ENCODE peak calls at places on chromosomes 5 and 9, in five cellular contexts. One of them, this sample, is unnamed. For H3K9me3 and H3K4me1, the result is how much of the 10 kb centered on the place peaks cover.

GRCh38 chr5:109196486-109196885 is 213.3 kb downstream of the PJA2 start:
- DNase-seq in aorta: no peak
- DNase-seq in left lung: no peak
- DNase-seq in fibroblast of lung: no peak
- DNase-seq in naive thymus-derived CD4-positive, alpha-beta T cell: no peak
- DNase-seq in this sample: no peak

GRCh38 chr5:36090033-36090432 is 23.4 kb upstream of the UGT3A2 start:
- DNase-seq in fibroblast of lung: peak
- DNase-seq in aorta: no peak
- DNase-seq in left lung: no peak
- DNase-seq in naive thymus-derived CD4-positive, alpha-beta T cell: no peak
- DNase-seq in this sample: no peak

GRCh38 chr5:93588586-93589347 is 5.7 kb downstream of the NR2F1 start:
- DNase-seq in left lung: peak
- DNase-seq in fibroblast of lung: peak
- DNase-seq in aorta: no peak
- DNase-seq in naive thymus-derived CD4-positive, alpha-beta T cell: no peak
- DNase-seq in this sample: no peak

GRCh38 chr5:82938901-82939300 is 138.3 kb downstream of the TMEM167A start:
- DNase-seq in fibroblast of lung: no peak
- DNase-seq in aorta: no peak
- DNase-seq in naive thymus-derived CD4-positive, alpha-beta T cell: no peak
- DNase-seq in left lung: no peak
- DNase-seq in this sample: no peak

GRCh38 chr5:160935776-160936175 is 83.8 kb upstream of the ATP10B start:
- DNase-seq in aorta: no peak
- DNase-seq in fibroblast of lung: no peak
- DNase-seq in naive thymus-derived CD4-positive, alpha-beta T cell: no peak
- DNase-seq in left lung: no peak
- DNase-seq in this sample: no peak

GRCh38 chr5:175778951-175779475 is 92.4 kb upstream of the CPLX2 start:
- DNase-seq in left lung: no peak
- DNase-seq in aorta: no peak
- DNase-seq in naive thymus-derived CD4-positive, alpha-beta T cell: no peak
- DNase-seq in fibroblast of lung: peak
- DNase-seq in this sample: no peak

GRCh38 chr9:129322022-129322621 is 144.1 kb upstream of the IER5L start:
- DNase-seq in naive thymus-derived CD4-positive, alpha-beta T cell: no peak
- DNase-seq in fibroblast of lung: no peak
- DNase-seq in left lung: no peak
- DNase-seq in aorta: no peak
- DNase-seq in this sample: peak

GRCh38 chr9:14907360-14907685 is 2.9 kb downstream of the FREM1 start:
- DNase-seq in fibroblast of lung: no peak
- DNase-seq in naive thymus-derived CD4-positive, alpha-beta T cell: no peak
- DNase-seq in aorta: no peak
- DNase-seq in left lung: no peak
- DNase-seq in this sample: no peak

GRCh38 chr5:25119654-25120053 is 474.9 kb upstream of the CDH10 start:
- DNase-seq in aorta: no peak
- DNase-seq in fibroblast of lung: peak
- DNase-seq in naive thymus-derived CD4-positive, alpha-beta T cell: no peak
- DNase-seq in left lung: no peak
- DNase-seq in this sample: no peak

GRCh38 chr9:110319781-110320180 is 17.9 kb downstream of the TXNDC8 start:
- DNase-seq in naive thymus-derived CD4-positive, alpha-beta T cell: no peak
- DNase-seq in aorta: no peak
- DNase-seq in fibroblast of lung: no peak
- DNase-seq in left lung: no peak
- DNase-seq in this sample: no peak

GRCh38 chr5:62719061-62719730 is 140.6 kb downstream of the LRRC70 start:
- DNase-seq in naive thymus-derived CD4-positive, alpha-beta T cell: no peak
- DNase-seq in aorta: no peak
- DNase-seq in fibroblast of lung: no peak
- DNase-seq in left lung: no peak
- DNase-seq in this sample: no peak

GRCh38 chr5:75566710-75567309 is 44.4 kb upstream of the ANKDD1B start:
- DNase-seq in naive thymus-derived CD4-positive, alpha-beta T cell: no peak
- DNase-seq in fibroblast of lung: peak
- DNase-seq in aorta: no peak
- DNase-seq in left lung: no peak
- DNase-seq in this sample: no peak

GRCh38 chr5:75438722-75439121 is 72.7 kb downstream of the CERT1 start:
- DNase-seq in fibroblast of lung: no peak
- DNase-seq in naive thymus-derived CD4-positive, alpha-beta T cell: no peak
- DNase-seq in left lung: no peak
- DNase-seq in aorta: no peak
- DNase-seq in this sample: no peak

GRCh38 chr5:88772047-88772446 is 110.9 kb downstream of the MEF2C start:
- DNase-seq in naive thymus-derived CD4-positive, alpha-beta T cell: no peak
- DNase-seq in fibroblast of lung: no peak
- DNase-seq in aorta: no peak
- DNase-seq in left lung: no peak
- DNase-seq in this sample: no peak

GRCh38 chr5:88769165-88769564 is 113.8 kb downstream of the MEF2C start:
- DNase-seq in naive thymus-derived CD4-positive, alpha-beta T cell: no peak
- DNase-seq in fibroblast of lung: peak
- DNase-seq in aorta: peak
- DNase-seq in left lung: no peak
- DNase-seq in this sample: peak

GRCh38 chr5:88770290-88771257 is 112.4 kb downstream of the MEF2C start:
- DNase-seq in aorta: no peak
- DNase-seq in fibroblast of lung: peak
- DNase-seq in naive thymus-derived CD4-positive, alpha-beta T cell: no peak
- DNase-seq in left lung: no peak
- DNase-seq in this sample: no peak

GRCh38 chr5:88776692-88777091 is 106.3 kb downstream of the MEF2C start:
- DNase-seq in fibroblast of lung: no peak
- DNase-seq in aorta: no peak
- DNase-seq in left lung: peak
- DNase-seq in naive thymus-derived CD4-positive, alpha-beta T cell: no peak
- DNase-seq in this sample: no peak

DNA sequence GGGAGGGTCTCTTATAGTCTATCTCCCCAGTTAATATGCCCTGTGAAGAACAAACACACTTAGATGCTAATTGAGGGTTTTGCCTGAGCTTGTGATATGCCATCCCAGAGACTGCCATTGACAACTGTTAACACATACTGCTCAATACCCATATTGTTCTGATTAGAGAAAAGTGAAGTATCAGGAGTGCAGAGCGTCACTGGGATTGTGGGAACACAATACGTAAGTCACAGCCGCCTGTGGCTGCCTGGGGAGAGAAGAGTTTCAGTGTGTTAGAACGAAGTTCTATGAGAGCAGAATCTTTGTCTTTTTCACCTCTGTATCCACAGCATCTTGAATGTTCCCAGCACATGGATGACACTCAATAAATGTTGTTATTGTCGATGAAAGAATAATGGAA is 110.2 kb downstream of the MEF2C start:
- DNase-seq in left lung: no peak
- DNase-seq in aorta: no peak
- DNase-seq in fibroblast of lung: no peak
- DNase-seq in naive thymus-derived CD4-positive, alpha-beta T cell: no peak
- DNase-seq in this sample: no peak
- H3K27ac ChIP-seq in left lung: no peak
- H3K27ac ChIP-seq in aorta: no peak
- H3K27ac ChIP-seq in fibroblast of lung: no peak
- H3K27ac ChIP-seq in naive thymus-derived CD4-positive, alpha-beta T cell: no peak
- H3K27ac ChIP-seq in this sample: no peak

DNA sequence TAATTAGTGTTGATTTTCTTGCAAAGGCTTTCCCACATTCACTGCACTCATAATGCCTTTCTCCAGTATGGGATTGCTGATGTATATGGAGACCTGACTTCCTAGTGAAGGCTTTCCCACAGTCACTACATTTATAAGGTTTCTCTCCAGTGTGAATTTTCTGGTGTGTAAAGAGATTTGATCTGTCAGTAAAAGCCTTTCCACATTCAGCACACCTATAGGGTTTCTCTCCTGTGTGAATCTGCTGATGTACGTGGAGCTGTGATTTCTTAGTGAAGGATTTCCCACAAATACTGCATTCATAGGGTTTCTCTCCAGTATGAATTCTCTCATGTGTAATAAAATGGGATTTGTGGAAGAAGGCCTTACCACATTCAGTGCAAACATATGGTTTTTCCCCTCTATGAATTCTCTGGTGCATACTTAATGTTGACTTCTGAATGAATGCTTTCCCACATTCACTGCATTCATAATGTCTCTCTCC is 31.1 kb downstream of the ZNF484 start:
- DNase-seq in left lung: no peak
- DNase-seq in naive thymus-derived CD4-positive, alpha-beta T cell: no peak
- DNase-seq in aorta: no peak
- DNase-seq in fibroblast of lung: no peak
- DNase-seq in this sample: no peak
- H3K9me3 ChIP-seq in left lung: half or more
- H3K9me3 ChIP-seq in naive thymus-derived CD4-positive, alpha-beta T cell: half or more
- H3K9me3 ChIP-seq in aorta: under half
- H3K9me3 ChIP-seq in fibroblast of lung: under half
- H3K9me3 ChIP-seq in this sample: under half

GRCh38 chr5:14212838-14213237 is 69.7 kb downstream of the TRIO start:
- DNase-seq in left lung: no peak
- DNase-seq in naive thymus-derived CD4-positive, alpha-beta T cell: no peak
- DNase-seq in aorta: no peak
- DNase-seq in fibroblast of lung: no peak
- DNase-seq in this sample: no peak
- H3K4me1 ChIP-seq in left lung: half or more
- H3K4me1 ChIP-seq in naive thymus-derived CD4-positive, alpha-beta T cell: under half
- H3K4me1 ChIP-seq in aorta: under half
- H3K4me1 ChIP-seq in fibroblast of lung: under half
- H3K4me1 ChIP-seq in this sample: under half

GRCh38 chr9:117783828-117784227 is 79.6 kb downstream of the TLR4 start:
- DNase-seq in left lung: no peak
- DNase-seq in naive thymus-derived CD4-positive, alpha-beta T cell: no peak
- DNase-seq in fibroblast of lung: no peak
- DNase-seq in aorta: peak
- DNase-seq in this sample: no peak
- H3K27ac ChIP-seq in left lung: no peak
- H3K27ac ChIP-seq in naive thymus-derived CD4-positive, alpha-beta T cell: no peak
- H3K27ac ChIP-seq in fibroblast of lung: no peak
- H3K27ac ChIP-seq in aorta: no peak
- H3K27ac ChIP-seq in this sample: no peak